ENCODE peak calls at places on chromosomes 12 and 14, in eight cellular contexts. E is HT1080, P is OCI-LY7, G is COR-L47, Q is NCI-H226, D is MG63, V is NCI-H1417, L is Right ventricle myocardium superior. X is an unnamed sample.
A peak's percentile ranks its signal among the peaks of the same experiment; 100 is the strongest.

GRCh38 chr14:100604126-100604501 is 16.9 kb upstream of the BEGAIN start:
- DNase-seq in E (no peak), P (no peak), G (no peak), Q (no peak), D (no peak), V (no peak), L (peak; percentile 12), X (no peak)

GRCh38 chr12:21546721-21547120 is 20.6 kb downstream of the SPX start:
- DNase-seq in E (peak; percentile 1), P (no peak), G (no peak), Q (no peak), D (no peak), V (no peak), L (no peak), X (no peak)

GRCh38 chr14:95389471-95390011 is 69.8 kb upstream of the CLMN start:
- DNase-seq in E (no peak), P (no peak), G (no peak), Q (no peak), D (no peak), V (no peak), L (peak; percentile 86), X (no peak)

GRCh38 chr12:115023898-115024297 is 339.9 kb upstream of the TBX3 start:
- DNase-seq in E (no peak), P (no peak), G (no peak), Q (no peak), D (no peak), V (no peak), L (no peak), X (no peak)

GRCh38 chr14:95432152-95433093 is 84.0 kb downstream of the SYNE3 start:
- DNase-seq in E (peak; percentile 25), P (peak; percentile 47), G (peak; percentile 58), Q (peak; percentile 15), D (peak; percentile 14), V (peak; percentile 62), L (peak; percentile 57), X (no peak)

GRCh38 chr12:54134850-54135249 is 53.9 kb downstream of the SMUG1 start:
- DNase-seq in E (no peak), P (peak; percentile 27), G (no peak), Q (no peak), D (no peak), V (peak; percentile 42), L (no peak), X (no peak)

GRCh38 chr14:80150301-80150700 is 61.0 kb downstream of the DIO2 start:
- DNase-seq in E (peak; percentile 94), P (no peak), G (no peak), Q (peak; percentile 81), D (no peak), V (no peak), L (no peak), X (no peak)

GRCh38 chr14:88877192-88877591 is 52.7 kb downstream of the TTC8 start:
- DNase-seq in E (no peak), P (no peak), G (no peak), Q (no peak), D (no peak), V (no peak), L (no peak), X (no peak)

GRCh38 chr12:95943231-95943842 is at the start of gene AMDHD1:
- DNase-seq in E (peak; percentile 54), P (peak; percentile 80), G (peak; percentile 41), Q (peak; percentile 37), D (peak; percentile 67), V (peak; percentile 88), L (peak; percentile 74), X (peak; percentile 38)

GRCh38 chr14:100827140-100827517 is 1.2 kb downstream of the MEG3 start:
- DNase-seq in E (no peak), P (no peak), G (no peak), Q (no peak), D (no peak), V (no peak), L (peak; percentile 39), X (no peak)

GRCh38 chr12:92505373-92506340 is 197.1 kb upstream of the PLEKHG7 start:
- DNase-seq in E (no peak), P (peak; percentile 73), G (no peak), Q (no peak), D (no peak), V (no peak), L (peak; percentile 76), X (peak; percentile 37)

GRCh38 chr12:115398311-115398781 is 714.4 kb upstream of the TBX3 start:
- DNase-seq in E (peak; percentile 36), P (no peak), G (no peak), Q (no peak), D (no peak), V (no peak), L (no peak), X (no peak)

GRCh38 chr14:95353664-95354063 is 34.0 kb upstream of the CLMN start:
- DNase-seq in E (no peak), P (no peak), G (no peak), Q (no peak), D (no peak), V (no peak), L (no peak), X (no peak)

GRCh38 chr12:52394836-52395405 is 9.5 kb upstream of the KRT84 start:
- DNase-seq in E (no peak), P (no peak), G (no peak), Q (no peak), D (no peak), V (no peak), L (no peak), X (no peak)

GRCh38 chr14:64501326-64502171 is 2.1 kb downstream of the ZBTB25 start:
- DNase-seq in E (peak; percentile 79), P (peak; percentile 28), G (peak; percentile 12), Q (peak; percentile 97), D (peak; percentile 63), V (no peak), L (peak; percentile 70), X (no peak)

GRCh38 chr14:53596845-53597525 is 359.6 kb downstream of the BMP4 start:
- DNase-seq in E (no peak), P (no peak), G (no peak), Q (no peak), D (peak; percentile 12), V (no peak), L (no peak), X (no peak)

GRCh38 chr14:35133542-35134328 is 11.4 kb downstream of the PRORP start:
- DNase-seq in E (no peak), P (no peak), G (no peak), Q (no peak), D (no peak), V (no peak), L (no peak), X (no peak)

GRCh38 chr14:100576091-100577085 is 10.8 kb downstream of the BEGAIN start:
- DNase-seq in E (no peak), P (no peak), G (no peak), Q (no peak), D (no peak), V (no peak), L (peak; percentile 17), X (no peak)

GRCh38 chr12:108241961-108242360 is 97.2 kb downstream of the CMKLR1 start:
- DNase-seq in E (peak; percentile 23), P (no peak), G (no peak), Q (no peak), D (no peak), V (no peak), L (no peak), X (no peak)

GRCh38 chr14:75050852-75051555 is at the start of gene MLH3:
- DNase-seq in E (peak; percentile 56), P (peak; percentile 68), G (peak; percentile 88), Q (peak; percentile 72), D (peak; percentile 75), V (peak; percentile 90), L (peak; percentile 92), X (peak; percentile 70)

GRCh38 chr12:113932411-113933196 is 33.5 kb downstream of the RBM19 start:
- DNase-seq in E (no peak), P (no peak), G (no peak), Q (no peak), D (peak; percentile 24), V (peak; percentile 12), L (peak; percentile 61), X (no peak)

GRCh38 chr14:51335521-51335920 is 95.5 kb downstream of the TMX1 start:
- DNase-seq in E (no peak), P (no peak), G (no peak), Q (no peak), D (peak; percentile 76), V (no peak), L (peak; percentile 79), X (no peak)

GRCh38 chr12:113007166-113007565 is 28.8 kb downstream of the OAS2 start:
- DNase-seq in E (peak; percentile 94), P (no peak), G (no peak), Q (peak; percentile 56), D (peak; percentile 27), V (no peak), L (no peak), X (no peak)

GRCh38 chr12:32039341-32039740 is 67.3 kb upstream of the BICD1 start:
- DNase-seq in E (no peak), P (no peak), G (no peak), Q (no peak), D (no peak), V (no peak), L (no peak), X (no peak)

GRCh38 chr14:75561013-75561432 is 17.4 kb upstream of the FLVCR2 start:
- DNase-seq in E (peak; percentile 77), P (peak; percentile 53), G (peak; percentile 66), Q (peak; percentile 66), D (peak; percentile 48), V (peak; percentile 55), L (peak; percentile 79), X (no peak)

GRCh38 chr12:57389033-57389432 is 41.8 kb downstream of the R3HDM2 start:
- DNase-seq in E (peak; percentile 95), P (no peak), G (no peak), Q (peak; percentile 90), D (peak; percentile 9), V (no peak), L (no peak), X (no peak)

GRCh38 chr12:63206908-63207307 is 55.9 kb upstream of the AVPR1A start:
- DNase-seq in E (no peak), P (no peak), G (no peak), Q (peak; percentile 10), D (no peak), V (peak; percentile 20), L (no peak), X (no peak)

GRCh38 chr14:56552615-56553014 is 27.0 kb upstream of the TMEM260 start:
- DNase-seq in E (no peak), P (no peak), G (peak; percentile 22), Q (no peak), D (no peak), V (no peak), L (no peak), X (no peak)

GRCh38 chr12:7142809-7143465 is 12.8 kb downstream of the CLSTN3 start:
- DNase-seq in E (no peak), P (no peak), G (no peak), Q (no peak), D (no peak), V (no peak), L (no peak), X (no peak)

GRCh38 chr12:121443193-121443829 is 43.4 kb downstream of the RNF34 start:
- DNase-seq in E (peak; percentile 75), P (peak; percentile 64), G (peak; percentile 49), Q (peak; percentile 58), D (peak; percentile 75), V (peak; percentile 58), L (peak; percentile 90), X (peak; percentile 35)

GRCh38 chr12:69988601-69989194 is 163.7 kb downstream of the MYRFL start:
- DNase-seq in E (no peak), P (no peak), G (no peak), Q (peak; percentile 86), D (no peak), V (no peak), L (no peak), X (no peak)

GRCh38 chr14:89359477-89360222 is 57.4 kb downstream of the FOXN3 start:
- DNase-seq in E (no peak), P (no peak), G (no peak), Q (no peak), D (no peak), V (no peak), L (no peak), X (no peak)

GRCh38 chr12:3040026-3040656 is 37.0 kb upstream of the TSPAN9 start:
- DNase-seq in E (no peak), P (no peak), G (no peak), Q (no peak), D (no peak), V (no peak), L (no peak), X (no peak)

GRCh38 chr12:1533205-1533601 is 61.2 kb downstream of the FBXL14 start:
- DNase-seq in E (no peak), P (peak; percentile 78), G (no peak), Q (no peak), D (no peak), V (no peak), L (no peak), X (no peak)